ENCODE peak calls at places on chromosomes 7 and 10, in eight cellular contexts. L, G, Y, I, T, A, C and E are unnamed samples.

GRCh38 chr10:102813734-102814455 is 23.3 kb downstream of the CYP17A1 start:
- DNase-seq in L (no peak), G (no peak), Y (no peak), I (no peak), T (peak; percentile 22), A (no peak), C (peak; percentile 58), E (no peak)

GRCh38 chr10:119947325-119947724 is 54.8 kb downstream of the SEC23IP start:
- DNase-seq in L (no peak), G (peak; percentile 5), Y (no peak), I (no peak), T (no peak), A (no peak), C (no peak), E (no peak)

GRCh38 chr7:8597565-8597964 is 164.2 kb downstream of the NXPH1 start:
- DNase-seq in L (no peak), G (no peak), Y (no peak), I (no peak), T (no peak), A (no peak), C (no peak), E (no peak)

GRCh38 chr7:157574120-157574519 is 237.3 kb downstream of the DNAJB6 start:
- DNase-seq in L (no peak), G (no peak), Y (no peak), I (no peak), T (no peak), A (no peak), C (no peak), E (no peak)

GRCh38 chr10:74754397-74754796 is 72.0 kb upstream of the KAT6B start:
- DNase-seq in L (no peak), G (no peak), Y (no peak), I (no peak), T (no peak), A (no peak), C (no peak), E (no peak)

GRCh38 chr10:93916257-93917063 is 22.7 kb downstream of the SLC35G1 start:
- DNase-seq in L (peak; percentile 22), G (peak; percentile 31), Y (no peak), I (peak; percentile 64), T (no peak), A (no peak), C (peak; percentile 34), E (no peak)

GRCh38 chr7:23246540-23246939 is at the start of gene GPNMB:
- DNase-seq in L (no peak), G (no peak), Y (no peak), I (peak; percentile 49), T (no peak), A (no peak), C (no peak), E (no peak)

GRCh38 chr7:111173528-111173927 is 82.6 kb downstream of the LRRN3 start:
- DNase-seq in L (no peak), G (no peak), Y (no peak), I (no peak), T (no peak), A (no peak), C (no peak), E (no peak)

GRCh38 chr10:84179059-84179710 is 5.6 kb downstream of the GPR15LG start:
- DNase-seq in L (no peak), G (no peak), Y (no peak), I (no peak), T (no peak), A (no peak), C (no peak), E (peak; percentile 6)

GRCh38 chr7:43076189-43076605 is 36.2 kb upstream of the HECW1 start:
- DNase-seq in L (no peak), G (no peak), Y (no peak), I (peak; percentile 37), T (no peak), A (peak; percentile 88), C (no peak), E (no peak)

GRCh38 chr7:35251606-35252310 is 2.1 kb downstream of the TBX20 start:
- DNase-seq in L (no peak), G (no peak), Y (no peak), I (peak; percentile 61), T (peak; percentile 1), A (no peak), C (no peak), E (no peak)

DNA sequence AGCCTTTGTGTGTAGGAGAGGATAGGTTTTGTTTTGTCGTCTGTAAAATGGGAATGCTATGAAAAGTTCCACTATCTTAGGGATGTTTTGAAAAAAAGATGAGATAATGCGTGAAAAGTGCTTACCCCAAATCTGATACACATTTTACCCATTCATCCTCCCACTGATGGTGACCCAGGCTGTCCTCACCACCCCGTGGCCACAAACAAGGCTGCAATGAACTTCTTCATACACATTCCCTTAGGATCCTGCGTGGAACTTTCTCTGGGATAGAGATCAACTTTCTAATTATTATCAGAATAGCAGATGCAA is 399 bp upstream of the OGDHL start:
- DNase-seq in L (no peak), G (no peak), Y (no peak), I (no peak), T (no peak), A (no peak), C (no peak), E (no peak)
- H3K4me3 ChIP-seq in L (no peak overlapping the region), G (no peak overlapping the region), Y (peak overlapping the region; percentile 82), I (peak overlapping the region; percentile 91), T (peak overlapping the region; percentile 62), A (no peak overlapping the region), C (no peak overlapping the region), E (peak overlapping the region; percentile 78)

GRCh38 chr7:84088669-84089278 is 105.8 kb downstream of the SEMA3A start:
- DNase-seq in L (no peak), G (no peak), Y (no peak), I (no peak), T (no peak), A (no peak), C (no peak), E (no peak)
- TF ChIP-seq POLR2AphosphoS5 in L (no peak), G (no peak), Y (no peak), I (no peak), T (no peak), A (no peak), C (no peak), E (no peak)

DNA sequence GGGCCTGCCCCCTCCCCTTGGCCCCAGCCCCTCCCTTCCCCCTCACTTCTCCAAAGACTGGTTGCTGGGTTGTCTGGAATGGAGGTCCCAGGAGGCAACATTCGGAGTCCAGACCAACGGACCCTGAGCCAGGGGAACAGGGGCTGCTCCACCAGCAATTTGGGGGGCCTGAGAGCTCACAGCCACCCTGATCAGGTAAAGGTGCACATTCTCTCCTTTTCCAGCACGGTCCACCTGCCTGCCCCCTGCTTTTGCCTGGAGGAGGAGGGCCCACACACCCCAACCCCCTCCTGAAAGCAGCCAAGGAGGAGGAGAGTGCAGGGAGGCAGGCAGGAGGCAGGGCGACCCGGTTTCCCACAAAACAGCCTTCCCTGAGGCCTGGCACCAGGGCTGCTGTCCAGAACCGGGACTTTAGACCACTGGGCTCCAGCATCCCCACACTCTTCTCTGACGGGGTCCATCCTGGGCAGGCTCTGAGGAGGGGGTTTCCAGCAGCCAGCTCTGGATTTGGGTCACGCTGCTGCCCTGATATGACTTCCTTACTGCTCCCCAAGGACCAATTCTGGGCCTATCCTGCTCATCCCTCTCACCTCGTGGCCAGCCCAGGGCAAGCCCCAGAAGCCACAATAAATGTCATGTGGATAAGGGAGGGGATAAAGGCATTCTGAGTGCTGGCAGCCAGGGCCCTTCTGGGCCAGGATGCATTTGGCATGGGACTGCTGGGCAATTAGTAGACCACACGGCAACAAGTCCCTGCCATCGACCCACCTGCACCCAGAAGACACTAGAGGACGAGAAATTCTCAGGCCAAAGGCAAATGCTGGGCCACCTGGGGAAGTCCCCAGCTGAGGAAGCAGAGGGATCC is 1.1 kb upstream of the CAMK2B start:
- DNase-seq in L (no peak), G (no peak), Y (no peak), I (no peak), T (no peak), A (no peak), C (no peak), E (no peak)
- TF ChIP-seq EZH2 in L (no peak), G (no peak), Y (no peak), I (no peak), T (no peak), A (no peak), C (no peak), E (no peak)

DNA sequence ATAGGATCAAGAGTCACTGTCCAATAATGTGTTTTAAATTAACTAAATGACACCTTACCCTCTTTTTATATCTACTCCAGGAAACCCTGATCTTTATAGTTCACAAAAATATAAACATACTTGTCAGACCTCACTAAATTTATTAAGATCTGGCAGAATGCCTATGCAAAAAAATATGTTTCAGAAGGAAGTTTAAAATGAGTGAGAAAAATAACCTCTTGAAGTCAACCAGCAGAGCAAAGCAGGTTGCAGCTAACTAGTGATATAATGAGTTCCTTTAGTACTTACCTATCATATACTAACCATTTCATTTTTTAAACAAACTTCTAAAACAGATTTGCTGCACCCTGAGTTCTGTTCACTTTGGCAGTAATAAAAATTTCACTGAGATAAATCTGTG is 14.0 kb upstream of the HGF start:
- DNase-seq in L (no peak), G (peak; percentile 61), Y (no peak), I (no peak), T (no peak), A (no peak), C (no peak), E (no peak)
- H3K4me3 ChIP-seq in L (no peak overlapping the region), G (no peak overlapping the region), Y (no peak overlapping the region), I (no peak overlapping the region), T (no peak overlapping the region), A (no peak overlapping the region), C (no peak overlapping the region), E (no peak overlapping the region)

DNA sequence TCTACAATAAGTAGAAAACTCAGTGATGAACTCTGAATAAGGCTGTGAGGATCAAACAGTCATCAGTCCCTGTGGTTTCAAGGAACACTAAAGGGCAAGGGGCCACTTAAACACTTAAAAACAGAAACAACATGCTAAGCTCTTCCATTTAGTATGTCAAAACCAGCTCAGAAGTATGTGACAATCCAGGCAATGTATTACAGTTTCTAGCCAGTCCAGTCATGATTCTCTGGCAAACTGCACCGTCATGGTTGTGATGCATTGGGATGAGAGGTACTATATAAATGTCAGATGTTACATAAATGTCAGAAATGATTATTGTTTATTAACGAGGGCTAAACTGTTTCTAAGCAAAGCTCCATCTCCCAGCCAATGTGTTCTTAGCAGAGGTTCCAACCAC is 4.7 kb upstream of the CREB5 start:
- DNase-seq in L (no peak), G (no peak), Y (no peak), I (no peak), T (no peak), A (no peak), C (no peak), E (no peak)
- TF ChIP-seq POLR2AphosphoS5 in L (no peak), G (no peak), Y (no peak), I (no peak), T (no peak), A (no peak), C (no peak), E (no peak)